ENCODE peak calls at places on chromosome 16, in seven cellular contexts. V, I, B, O, P, L and N are unnamed samples. For H3K9me3, the result is how much of the 10 kb centered on the place peaks cover.

GRCh38 chr16:28058839-28059589 is 4.5 kb downstream of the GSG1L start:
- DNase-seq in I (no peak), B (no peak), L (no peak), V (no peak), O (no peak), P (no peak), N (no peak)

GRCh38 chr16:76910931-76911330 is 280.1 kb upstream of the MON1B start:
- DNase-seq in I (no peak), V (peak), O (no peak), B (no peak), P (no peak), L (no peak), N (no peak)

GRCh38 chr16:66420396-66420795 is 6.7 kb upstream of the BEAN1 start:
- DNase-seq in L (no peak), V (no peak), P (no peak), B (no peak), I (no peak), O (no peak), N (no peak)

GRCh38 chr16:69417537-69418199 is 6.8 kb upstream of the CYB5B start:
- DNase-seq in B (peak), I (no peak), V (peak), P (no peak), L (no peak), O (no peak), N (no peak)

GRCh38 chr16:25443994-25444393 is 186.3 kb upstream of the ZKSCAN2 start:
- DNase-seq in I (no peak), O (no peak), V (no peak), P (no peak), L (no peak), B (no peak), N (no peak)

GRCh38 chr16:8855972-8856371 is 12.8 kb downstream of the CARHSP1 start:
- DNase-seq in O (peak), B (no peak), I (peak), P (no peak), V (no peak), L (no peak), N (no peak)

GRCh38 chr16:57697896-57698537 is 3.4 kb downstream of the DRC7 start:
- DNase-seq in P (no peak), L (no peak), O (peak), V (no peak), B (no peak), I (no peak), N (no peak)

GRCh38 chr16:23952128-23953041 is 116.6 kb downstream of the PRKCB start:
- DNase-seq in B (no peak), L (no peak), V (no peak), O (no peak), I (peak), P (no peak), N (no peak)

GRCh38 chr16:89364603-89365002 is 125.8 kb downstream of the ANKRD11 start:
- DNase-seq in O (no peak), I (no peak), V (no peak), B (peak), P (no peak), L (peak), N (no peak)

GRCh38 chr16:48559462-48560211 is 50.3 kb downstream of the N4BP1 start:
- DNase-seq in P (no peak), L (no peak), B (no peak), O (no peak), I (no peak), V (no peak), N (no peak)

GRCh38 chr16:1054660-1055556 is 17.6 kb upstream of the SSTR5 start:
- DNase-seq in L (peak), I (peak), P (peak), V (no peak), B (peak), O (no peak), N (peak)

GRCh38 chr16:58111331-58111627 is 17.9 kb downstream of the CFAP20 start:
- DNase-seq in B (no peak), O (no peak), V (no peak), L (no peak), I (no peak), P (no peak), N (no peak)

GRCh38 chr16:81455720-81456494 is 11.3 kb downstream of the CMIP start:
- DNase-seq in L (no peak), O (no peak), B (no peak), P (no peak), I (no peak), V (no peak), N (no peak)

GRCh38 chr16:81455006-81455405 is 10.4 kb downstream of the CMIP start:
- DNase-seq in B (no peak), P (no peak), L (no peak), I (no peak), V (no peak), O (no peak), N (no peak)

GRCh38 chr16:81451753-81452680 is 7.4 kb downstream of the CMIP start:
- DNase-seq in B (no peak), P (no peak), I (peak), L (no peak), O (no peak), V (no peak), N (peak)

GRCh38 chr16:81453091-81453728 is 8.6 kb downstream of the CMIP start:
- DNase-seq in V (no peak), O (no peak), I (no peak), P (no peak), L (no peak), B (no peak), N (no peak)

DNA sequence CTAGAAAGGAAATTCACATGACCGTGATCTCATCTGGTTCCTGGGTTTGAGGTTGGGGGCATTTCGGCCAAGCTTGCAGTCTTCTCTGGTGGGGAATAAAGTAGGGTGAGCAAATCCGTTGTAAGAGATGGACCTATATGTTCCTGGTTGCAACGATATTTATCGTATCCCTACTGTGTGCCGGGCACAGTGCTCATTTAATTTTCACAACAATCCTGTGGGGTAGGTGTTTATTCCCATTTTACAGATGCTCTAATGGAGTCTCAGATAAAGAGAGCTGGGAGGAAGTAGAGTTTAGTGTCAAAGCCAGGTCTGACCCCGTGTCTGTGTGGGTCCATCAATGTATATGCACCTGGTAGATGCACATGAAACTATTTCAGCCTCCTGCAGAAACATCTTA is 9.4 kb downstream of the CMIP start:
- DNase-seq in V (no peak), B (no peak), P (no peak), O (no peak), L (no peak), I (no peak), N (no peak)
- H3K9me3 ChIP-seq in V (under half), B (under half), P (under half), O (under half), L (under half), I (under half), N (under half)

GRCh38 chr16:12011565-12011964 is 35.0 kb downstream of the SNX29 start:
- DNase-seq in B (no peak), P (no peak), L (no peak), V (no peak), I (no peak), O (no peak), N (no peak)
- TF ChIP-seq POLR2AphosphoS5 in B (no peak), P (no peak), L (no peak), V (no peak), I (no peak), O (no peak), N (no peak)

GRCh38 chr16:35414139-35414538 is 1954.7 kb downstream of the TP53TG3F start:
- DNase-seq in O (no peak), V (no peak), L (no peak), P (no peak), B (no peak), I (no peak), N (no peak)
- H3K9me3 ChIP-seq in O (under half), V (under half), L (under half), P (under half), B (under half), I (under half), N (under half)

GRCh38 chr16:86447228-86447627 is 63.1 kb upstream of the FOXF1 start:
- DNase-seq in L (no peak), P (no peak), B (no peak), I (no peak), O (no peak), V (no peak), N (no peak)

GRCh38 chr16:86442703-86443102 is 67.6 kb upstream of the FOXF1 start:
- DNase-seq in L (no peak), O (peak), V (no peak), P (no peak), I (no peak), B (no peak), N (no peak)

GRCh38 chr16:86446279-86446678 is 64.0 kb upstream of the FOXF1 start:
- DNase-seq in V (no peak), O (no peak), P (no peak), L (no peak), B (no peak), I (no peak), N (no peak)

GRCh38 chr16:86444274-86445060 is 65.9 kb upstream of the FOXF1 start:
- DNase-seq in L (no peak), B (no peak), P (no peak), I (no peak), O (no peak), V (no peak), N (no peak)

DNA sequence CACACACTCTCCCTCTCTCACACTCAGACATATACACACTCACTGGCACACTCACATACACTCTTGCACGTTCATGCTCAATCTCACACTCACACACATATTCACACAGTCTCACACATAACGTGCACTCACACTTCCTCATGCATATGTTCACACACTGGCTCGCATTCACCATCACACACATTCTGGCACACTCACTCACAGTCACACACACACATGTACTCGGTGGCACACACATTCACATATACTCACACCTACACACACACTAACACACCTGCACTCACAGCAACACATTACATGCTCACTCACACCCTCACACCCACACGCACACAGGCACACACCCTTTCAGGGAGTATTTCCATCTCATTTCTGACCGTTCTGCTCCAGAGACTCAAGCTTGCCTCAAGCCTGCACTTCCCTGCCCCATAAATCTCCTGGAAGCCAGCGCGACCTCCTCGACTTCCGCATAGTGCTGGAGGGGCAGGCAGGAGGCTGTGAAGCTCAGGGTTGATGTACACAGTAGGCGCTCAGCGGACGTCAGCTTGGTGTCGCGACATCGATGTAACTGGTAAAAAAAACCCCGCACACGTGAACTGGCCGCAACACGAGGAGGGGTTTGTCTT is 66.7 kb upstream of the FOXF1 start:
- DNase-seq in O (no peak), I (no peak), L (no peak), V (no peak), P (no peak), B (no peak), N (no peak)
- TF ChIP-seq POLR2AphosphoS5 in O (no peak), I (no peak), L (no peak), V (no peak), P (no peak), B (no peak), N (no peak)

DNA sequence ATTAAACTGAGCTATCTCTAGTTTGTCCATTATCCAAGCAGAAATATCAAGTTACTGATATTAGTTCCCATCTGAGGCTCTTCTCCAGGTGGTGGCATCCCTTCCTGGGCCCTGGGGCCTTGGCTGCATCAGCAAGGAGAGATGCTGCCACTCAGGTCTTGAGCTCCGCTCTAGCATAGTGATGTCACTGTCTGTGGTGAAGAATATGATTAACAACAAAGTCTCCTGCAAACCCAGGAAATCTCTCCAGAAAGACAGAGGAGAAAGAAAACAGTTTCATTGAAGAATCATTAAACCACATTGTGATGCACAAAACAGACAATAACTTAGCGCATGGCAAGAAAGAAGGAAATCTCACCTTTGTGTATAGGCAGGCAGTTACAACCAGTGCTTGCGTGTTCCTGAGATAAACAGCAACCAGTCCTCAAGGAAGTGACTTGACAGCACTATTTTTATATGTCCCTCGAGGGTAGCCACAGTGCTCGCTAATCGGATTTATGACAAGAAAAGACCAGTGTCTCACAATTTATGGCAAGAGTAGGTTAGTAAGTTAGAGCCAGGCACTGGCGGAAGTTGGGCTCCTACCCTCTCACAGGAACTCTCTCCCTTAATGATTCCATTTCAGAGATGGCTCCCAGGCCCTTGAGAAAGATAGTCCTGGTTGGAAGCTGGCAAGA is 151.1 kb downstream of the AHSP start:
- DNase-seq in O (no peak), V (no peak), P (no peak), I (no peak), B (no peak), L (no peak), N (no peak)
- H3K9me3 ChIP-seq in O (under half), V (under half), P (under half), I (under half), B (under half), L (under half), N (under half)

DNA sequence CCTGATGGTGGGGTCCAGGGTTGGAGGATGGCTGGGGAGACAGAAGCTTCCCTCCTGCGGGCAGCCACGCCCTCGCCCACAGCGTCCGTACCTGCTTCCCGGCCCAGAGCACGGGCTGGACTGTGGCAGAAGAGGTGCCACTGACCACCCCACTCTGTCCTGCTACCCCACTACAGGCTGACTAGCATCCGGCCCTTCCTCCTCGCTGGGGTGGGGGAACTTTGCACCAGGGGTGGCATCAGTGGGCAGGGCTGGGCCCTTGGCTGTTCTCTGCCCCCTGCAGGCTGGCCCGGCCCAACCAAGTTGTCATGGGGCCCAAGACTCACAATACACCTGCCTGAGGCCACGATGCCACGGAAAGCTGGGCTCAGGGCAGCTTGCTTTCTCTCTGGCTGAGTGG is 73.0 kb downstream of the KLHDC4 start:
- DNase-seq in B (no peak), L (no peak), I (no peak), P (no peak), V (no peak), O (no peak), N (no peak)
- TF ChIP-seq POLR2AphosphoS5 in B (no peak), L (no peak), I (no peak), P (peak), V (no peak), O (no peak), N (no peak)